ENCODE peak calls at places on chromosomes 3 and 15, in eight cellular contexts. O is right lobe of liver, T is HCT116, C is stomach, I is uterus, D is transverse colon, R is Peyer's patch, K is IMR-90. P is an unnamed sample. For H3K27me3, the result is how much of the 10 kb centered on the place peaks cover.

GRCh38 chr3:127456471-127457093 is 134.0 kb downstream of the TPRA1 start:
- DNase-seq in T (no peak), C (peak), K (peak), R (no peak), I (no peak), D (no peak), O (no peak), P (no peak)

GRCh38 chr3:64278631-64279030 is 53.4 kb upstream of the PRICKLE2 start:
- DNase-seq in C (no peak), D (no peak), O (no peak), R (no peak), T (no peak), I (no peak), K (peak), P (no peak)

GRCh38 chr3:5160926-5161858 is 26.3 kb upstream of the EDEM1 start:
- DNase-seq in R (no peak), I (no peak), C (no peak), D (no peak), K (no peak), O (no peak), T (peak), P (no peak)

GRCh38 chr3:146561879-146562278 is 17.5 kb upstream of the PLSCR1 start:
- DNase-seq in C (no peak), O (no peak), I (no peak), T (peak), D (no peak), R (no peak), K (no peak), P (no peak)

GRCh38 chr15:93141373-93141790 is 52.4 kb upstream of the RGMA start:
- DNase-seq in C (no peak), O (no peak), I (no peak), T (no peak), R (no peak), K (no peak), D (no peak), P (no peak)

GRCh38 chr3:140537075-140537474 is 140.8 kb upstream of the TRIM42 start:
- DNase-seq in K (no peak), C (no peak), R (no peak), T (no peak), D (no peak), I (no peak), O (no peak), P (no peak)

GRCh38 chr15:48367483-48367882 is 36.3 kb downstream of the DUT start:
- DNase-seq in O (no peak), C (no peak), D (no peak), T (no peak), I (no peak), K (no peak), R (no peak), P (no peak)

GRCh38 chr3:36969540-36970432 is 23.1 kb downstream of the EPM2AIP1 start:
- DNase-seq in O (no peak), K (peak), D (no peak), C (no peak), I (no peak), T (no peak), R (no peak), P (peak)

GRCh38 chr15:57485869-57486268 is 105.8 kb upstream of the MYZAP start:
- DNase-seq in O (no peak), R (no peak), T (peak), C (peak), K (peak), D (no peak), I (no peak), P (peak)

GRCh38 chr3:56758539-56758981 is 43.2 kb downstream of the ARHGEF3 start:
- DNase-seq in O (no peak), D (no peak), K (peak), C (peak), R (no peak), T (peak), I (peak), P (peak)

GRCh38 chr15:22895465-22896190 is 57.2 kb downstream of the NIPA2 start:
- DNase-seq in D (peak), R (peak), I (no peak), O (no peak), K (peak), C (peak), T (peak), P (no peak)

GRCh38 chr15:28105793-28106192 is 6.7 kb upstream of the OCA2 start:
- DNase-seq in T (no peak), R (no peak), C (no peak), D (no peak), K (no peak), O (no peak), I (no peak), P (no peak)

GRCh38 chr3:115330406-115330805 is 183.3 kb upstream of the ZBTB20 start:
- DNase-seq in T (no peak), C (no peak), D (no peak), K (peak), O (no peak), R (no peak), I (no peak), P (no peak)

GRCh38 chr3:69390771-69391170 is 4.9 kb upstream of the FRMD4B start:
- DNase-seq in O (no peak), C (no peak), K (no peak), R (no peak), T (no peak), I (no peak), D (no peak), P (no peak)

GRCh38 chr3:72413228-72413627 is 435.0 kb downstream of the SHQ1 start:
- DNase-seq in T (no peak), K (peak), C (no peak), I (no peak), O (no peak), D (no peak), R (no peak), P (no peak)

GRCh38 chr15:62989366-62990055 is 53.0 kb upstream of the TPM1 start:
- DNase-seq in I (no peak), C (no peak), K (peak), R (no peak), D (no peak), T (no peak), O (no peak), P (no peak)

GRCh38 chr3:59499954-59500353 is 450.1 kb upstream of the CFAP20DC start:
- DNase-seq in O (no peak), D (no peak), K (no peak), R (no peak), T (no peak), I (no peak), C (no peak), P (no peak)

GRCh38 chr15:59268980-59269472 is 62.4 kb downstream of the LDHAL6B start:
- DNase-seq in K (no peak), I (no peak), C (no peak), R (no peak), O (no peak), D (no peak), T (no peak), P (no peak)

GRCh38 chr15:70420421-70421196 is 322.9 kb upstream of the TLE3 start:
- DNase-seq in D (no peak), C (no peak), R (no peak), K (no peak), O (no peak), T (no peak), I (no peak), P (no peak)

GRCh38 chr3:136753112-136753939 is 1.1 kb upstream of the STAG1 start:
- DNase-seq in I (no peak), C (no peak), D (no peak), T (no peak), K (no peak), R (no peak), O (no peak), P (no peak)

GRCh38 chr15:36599824-36600365 is 20.5 kb downstream of the CDIN1 start:
- DNase-seq in T (no peak), O (no peak), I (no peak), K (no peak), C (no peak), R (no peak), D (no peak), P (no peak)

GRCh38 chr3:12706504-12707253 is 42.8 kb upstream of the RAF1 start:
- DNase-seq in R (peak), O (peak), I (peak), D (peak), T (peak), C (peak), K (peak), P (peak)

GRCh38 chr3:66468016-66468735 is 32.6 kb downstream of the LRIG1 start:
- DNase-seq in T (no peak), C (no peak), R (no peak), I (no peak), O (no peak), K (peak), D (no peak), P (no peak)

GRCh38 chr15:60374628-60375081 is 23.1 kb downstream of the ANXA2 start:
- DNase-seq in T (peak), I (no peak), R (no peak), D (no peak), O (no peak), C (peak), K (peak), P (peak)
- TF ChIP-seq POLR2A in T (no peak), I (no peak), R (no peak), D (no peak), O (no peak), C (no peak), K (peak), P (no peak)

GRCh38 chr15:45117327-45118130 is 3.4 kb downstream of the DUOXA2 start:
- DNase-seq in C (no peak), I (no peak), K (no peak), O (no peak), R (peak), T (no peak), D (no peak), P (no peak)
- H3K4me3 ChIP-seq in C (peak), I (no peak), K (no peak), O (no peak), R (no peak), T (no peak), D (no peak), P (no peak)

GRCh38 chr3:184542577-184542976 is 19.0 kb upstream of the EPHB3 start:
- DNase-seq in D (no peak), I (no peak), C (no peak), T (no peak), R (no peak), K (no peak), O (no peak), P (no peak)
- H3K27me3 ChIP-seq in D (under half), I (under half), C (under half), T (under half), R (under half), K (half or more), O (under half), P (under half)

GRCh38 chr3:15269091-15269989 is 63.0 kb downstream of the SH3BP5 start:
- DNase-seq in K (peak), O (peak), D (peak), R (no peak), I (peak), C (peak), T (peak), P (peak)
- TF ChIP-seq POLR2A in K (no peak), O (peak), D (no peak), R (no peak), I (peak), C (no peak), T (no peak), P (peak)

DNA sequence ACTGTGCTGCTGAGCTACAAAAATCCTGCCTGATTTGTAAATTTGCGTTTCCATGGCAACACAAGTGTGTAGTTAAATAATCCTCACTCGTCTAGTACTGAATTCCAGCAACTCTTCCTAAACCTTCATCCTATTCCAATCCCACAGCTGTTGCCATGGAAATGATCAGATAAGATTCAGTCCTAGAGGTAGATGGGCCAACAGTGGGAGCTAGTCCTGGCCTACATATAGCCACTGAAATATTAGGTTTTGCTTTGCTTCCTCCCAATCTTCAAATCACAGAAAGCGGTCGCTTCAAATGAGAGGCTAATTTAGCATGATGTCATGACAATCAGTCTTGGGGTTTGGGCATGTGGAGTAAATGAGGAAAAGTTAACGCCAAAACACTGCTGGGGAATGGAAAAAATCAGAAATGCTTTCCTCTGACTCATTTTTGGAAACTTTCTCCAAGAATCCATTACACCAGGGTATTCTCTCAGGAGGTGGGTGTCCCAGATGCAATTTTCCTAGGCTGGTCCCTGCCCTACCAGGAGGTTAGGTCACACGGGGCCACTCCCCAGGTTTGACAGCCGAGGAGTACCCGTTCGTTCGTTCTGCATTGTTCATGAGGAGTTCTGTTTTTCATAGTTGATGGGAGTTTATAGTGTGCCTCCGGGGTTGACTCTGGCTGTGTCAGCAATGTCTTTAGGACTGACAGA is 159.2 kb upstream of the SLCO3A1 start:
- DNase-seq in O (no peak), R (no peak), D (peak), I (peak), C (no peak), K (peak), T (no peak), P (no peak)
- H3K4me3 ChIP-seq in O (no peak), R (no peak), D (no peak), I (peak), C (peak), K (peak), T (no peak), P (peak)

GRCh38 chr3:184233127-184233843 is 3.9 kb downstream of the VWA5B2 start:
- DNase-seq in K (no peak), O (no peak), R (no peak), C (no peak), I (no peak), D (no peak), T (no peak), P (no peak)
- H3K27me3 ChIP-seq in K (half or more), O (under half), R (under half), C (under half), I (under half), D (half or more), T (under half), P (under half)

GRCh38 chr3:25428003-25428861 is at the start of gene RARB:
- DNase-seq in D (peak), C (peak), R (peak), T (no peak), I (peak), O (peak), K (peak), P (peak)
- TF ChIP-seq POLR2A in D (peak), C (peak), R (peak), T (no peak), I (peak), O (peak), K (no peak), P (peak)

GRCh38 chr3:9915252-9916141 is 1.4 kb upstream of the IL17RC start:
- DNase-seq in C (peak), K (peak), O (peak), D (peak), T (no peak), R (peak), I (peak), P (peak)

GRCh38 chr3:9916346-9916733 is 558 bp upstream of the IL17RC start:
- DNase-seq in R (no peak), K (peak), T (no peak), C (no peak), I (peak), D (no peak), O (no peak), P (no peak)

GRCh38 chr3:9918261-9919038 is 1.6 kb downstream of the IL17RC start:
- DNase-seq in O (no peak), C (no peak), D (no peak), R (no peak), T (no peak), I (no peak), K (no peak), P (no peak)

GRCh38 chr3:9916734-9917680 is at the start of gene IL17RC:
- DNase-seq in T (peak), D (peak), C (peak), R (peak), K (peak), O (peak), I (peak), P (peak)

DNA sequence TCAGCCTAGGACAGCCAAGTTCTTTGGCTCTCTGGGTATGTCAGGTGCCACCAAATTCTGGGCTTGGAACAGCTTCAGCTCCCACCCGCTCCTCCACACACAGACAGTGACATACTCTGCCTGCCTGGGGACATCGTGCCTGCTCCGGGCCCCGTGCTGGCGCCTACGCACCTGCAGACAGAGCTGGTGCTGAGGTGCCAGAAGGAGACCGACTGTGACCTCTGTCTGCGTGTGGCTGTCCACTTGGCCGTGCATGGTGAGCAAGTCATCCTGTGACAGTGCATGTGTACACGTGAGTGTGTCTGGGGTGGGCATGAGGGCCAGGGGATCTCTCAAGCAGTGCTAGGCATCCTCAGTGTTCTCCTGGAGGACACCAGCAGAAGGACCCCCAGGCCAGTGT is 922 bp downstream of the IL17RC start:
- DNase-seq in T (no peak), O (peak), C (no peak), K (no peak), R (no peak), D (no peak), I (no peak), P (peak)
- H3K4me3 ChIP-seq in T (peak), O (no peak), C (peak), K (no peak), R (no peak), D (no peak), I (no peak), P (peak)

GRCh38 chr3:38606561-38606960 is 42.9 kb downstream of the SCN5A start:
- DNase-seq in I (no peak), T (no peak), C (no peak), K (no peak), D (no peak), O (no peak), R (peak), P (no peak)
- H3K27me3 ChIP-seq in I (under half), T (under half), C (under half), K (under half), D (under half), O (under half), R (under half), P (under half)